ENCODE peak calls at places on chromosomes 3 and 15, in five cellular contexts. M is cardiac muscle cell; W is memory B cell; Q is NCI-H1105; D is stimulated activated CD4-positive, alpha-beta T cell treated with anti-CD3 and anti-CD28 coated beads, Interleukin-1b, Interleukin-23, amount 100 ng/mL, for 24 hours. B is an unnamed sample.

GRCh38 chr3:170918715-170919114 is 10.3 kb upstream of the EIF5A2 start:
- DNase-seq in M (no peak), W (no peak), Q (no peak), D (no peak), B (no peak)

GRCh38 chr3:187567026-187567425 is 103.2 kb downstream of the SST start:
- DNase-seq in M (no peak), W (no peak), Q (no peak), D (no peak), B (no peak)

GRCh38 chr3:30747771-30748281 is 141.4 kb downstream of the TGFBR2 start:
- DNase-seq in M (peak), W (no peak), Q (no peak), D (no peak), B (no peak)

GRCh38 chr3:156175570-156175969 is 55.2 kb downstream of the KCNAB1 start:
- DNase-seq in M (no peak), W (no peak), Q (no peak), D (no peak), B (no peak)

GRCh38 chr3:21955406-21955805 is 204.4 kb upstream of the ZNF385D start:
- DNase-seq in M (no peak), W (no peak), Q (no peak), D (no peak), B (no peak)

GRCh38 chr15:74062671-74063070 is 19.7 kb downstream of the GOLGA6A start:
- DNase-seq in M (no peak), W (no peak), Q (no peak), D (no peak), B (no peak)

GRCh38 chr3:15983232-15983631 is 185.5 kb upstream of the ANKRD28 start:
- DNase-seq in M (no peak), W (no peak), Q (no peak), D (no peak), B (no peak)

GRCh38 chr3:106176734-106177133 is 307.9 kb upstream of the CBLB start:
- DNase-seq in M (no peak), W (no peak), Q (no peak), D (no peak), B (no peak)

GRCh38 chr3:45776611-45777010 is 19.7 kb downstream of the SLC6A20 start:
- DNase-seq in M (no peak), W (no peak), Q (peak), D (no peak), B (no peak)

GRCh38 chr3:196623350-196623749 is 16.1 kb upstream of the NRROS start:
- DNase-seq in M (no peak), W (no peak), Q (no peak), D (no peak), B (no peak)

GRCh38 chr3:12986031-12986430 is 87.2 kb downstream of the IQSEC1 start:
- DNase-seq in M (no peak), W (no peak), Q (no peak), D (no peak), B (no peak)

GRCh38 chr3:186360779-186361178 is 1.3 kb downstream of the DGKG start:
- DNase-seq in M (peak), W (peak), Q (peak), D (no peak), B (no peak)

GRCh38 chr15:93619597-93619996 is 530.6 kb upstream of the RGMA start:
- DNase-seq in M (no peak), W (no peak), Q (no peak), D (no peak), B (no peak)

GRCh38 chr15:63156086-63156707 is 1.1 kb downstream of the RPS27L start:
- DNase-seq in M (no peak), W (no peak), Q (no peak), D (no peak), B (no peak)

GRCh38 chr3:79211588-79212359 is 556.0 kb downstream of the ROBO1 start:
- DNase-seq in M (no peak), W (no peak), Q (no peak), D (no peak), B (no peak)

GRCh38 chr3:52534281-52535183 is 875 bp upstream of the NT5DC2 start:
- DNase-seq in M (no peak), W (no peak), Q (peak), D (no peak), B (no peak)

GRCh38 chr3:11300970-11301369 is 28.8 kb downstream of the ATG7 start:
- DNase-seq in M (no peak), W (no peak), Q (no peak), D (no peak), B (no peak)

GRCh38 chr3:188122571-188123169 is 31.3 kb upstream of the LPP start:
- DNase-seq in M (no peak), W (no peak), Q (no peak), D (no peak), B (no peak)

GRCh38 chr3:62238431-62238830 is 134.9 kb downstream of the FEZF2 start:
- DNase-seq in M (peak), W (no peak), Q (no peak), D (no peak), B (no peak)

GRCh38 chr3:13339833-13340232 is 80.3 kb downstream of the NUP210 start:
- DNase-seq in M (no peak), W (no peak), Q (no peak), D (no peak), B (no peak)

GRCh38 chr3:8443829-8444791 is 57.5 kb upstream of the LMCD1 start:
- DNase-seq in M (peak), W (no peak), Q (peak), D (no peak), B (no peak)

GRCh38 chr3:12922299-12922698 is 80.9 kb upstream of the RPL32 start:
- DNase-seq in M (peak), W (no peak), Q (no peak), D (no peak), B (no peak)

B was measured in activated B cell treated with CpG ODN at 0.5 μM for 24 hours.